ENCODE peak calls at places on chromosomes 3 and 15, in eight cellular contexts. G is fibroblast of pulmonary artery, R is epithelial cell of esophagus, W is NB4, V is AG04450, T is lower lobe of right lung, C is AG09309, P is A549. U is an unnamed sample.

GRCh38 chr3:168883145-168883544 is 780.4 kb downstream of the MECOM start:
- DNase-seq in G (no peak), R (no peak), W (no peak), V (no peak), T (no peak), C (no peak), P (no peak), U (no peak)

GRCh38 chr3:141660598-141660947 is 77.5 kb upstream of the RNF7 start:
- DNase-seq in G (no peak), R (no peak), W (no peak), V (no peak), T (no peak), C (no peak), P (no peak), U (no peak)

GRCh38 chr15:82930466-82930865 is 22.1 kb downstream of the HOMER2 start:
- DNase-seq in G (no peak), R (no peak), W (no peak), V (no peak), T (no peak), C (no peak), P (no peak), U (no peak)

GRCh38 chr3:196867155-196867506 is 589 bp upstream of the SENP5 start:
- DNase-seq in G (no peak), R (no peak), W (no peak), V (no peak), T (no peak), C (no peak), P (no peak), U (no peak)

GRCh38 chr3:119349353-119349752 is 55.2 kb downstream of the ARHGAP31 start:
- DNase-seq in G (peak), R (no peak), W (no peak), V (no peak), T (no peak), C (no peak), P (no peak), U (no peak)

GRCh38 chr3:27279153-27279552 is 90.0 kb downstream of the NEK10 start:
- DNase-seq in G (peak), R (peak), W (peak), V (no peak), T (no peak), C (no peak), P (no peak), U (peak)

GRCh38 chr3:64311424-64311920 is 86.2 kb upstream of the PRICKLE2 start:
- DNase-seq in G (peak), R (peak), W (no peak), V (no peak), T (no peak), C (no peak), P (no peak), U (peak)

GRCh38 chr3:105355355-105356063 is 11.2 kb upstream of the ALCAM start:
- DNase-seq in G (no peak), R (peak), W (peak), V (no peak), T (no peak), C (no peak), P (no peak), U (peak)

GRCh38 chr3:187183903-187184302 is 13.4 kb upstream of the RTP1 start:
- DNase-seq in G (no peak), R (no peak), W (no peak), V (no peak), T (no peak), C (no peak), P (no peak), U (no peak)

GRCh38 chr15:77160562-77161481 is 89.9 kb upstream of the TSPAN3 start:
- DNase-seq in G (peak), R (peak), W (no peak), V (no peak), T (no peak), C (no peak), P (no peak), U (peak)

GRCh38 chr3:16476636-16477035 is 36.9 kb downstream of the RFTN1 start:
- DNase-seq in G (peak), R (peak), W (no peak), V (peak), T (no peak), C (peak), P (no peak), U (no peak)

GRCh38 chr15:90607361-90607760 is 77.6 kb downstream of the CRTC3 start:
- DNase-seq in G (no peak), R (no peak), W (no peak), V (no peak), T (no peak), C (no peak), P (no peak), U (no peak)

GRCh38 chr3:13106308-13106970 is 33.2 kb upstream of the IQSEC1 start:
- DNase-seq in G (no peak), R (peak), W (no peak), V (no peak), T (peak), C (peak), P (peak), U (peak)

GRCh38 chr15:58302832-58303231 is 129.0 kb upstream of the LIPC start:
- DNase-seq in G (no peak), R (no peak), W (no peak), V (no peak), T (no peak), C (no peak), P (no peak), U (no peak)

GRCh38 chr3:155889952-155890351 is 19.5 kb downstream of the GMPS start:
- DNase-seq in G (no peak), R (no peak), W (no peak), V (no peak), T (no peak), C (no peak), P (no peak), U (no peak)

GRCh38 chr3:20462226-20462625 is 276.2 kb upstream of the SGO1 start:
- DNase-seq in G (peak), R (no peak), W (no peak), V (no peak), T (no peak), C (no peak), P (no peak), U (no peak)

DNA sequence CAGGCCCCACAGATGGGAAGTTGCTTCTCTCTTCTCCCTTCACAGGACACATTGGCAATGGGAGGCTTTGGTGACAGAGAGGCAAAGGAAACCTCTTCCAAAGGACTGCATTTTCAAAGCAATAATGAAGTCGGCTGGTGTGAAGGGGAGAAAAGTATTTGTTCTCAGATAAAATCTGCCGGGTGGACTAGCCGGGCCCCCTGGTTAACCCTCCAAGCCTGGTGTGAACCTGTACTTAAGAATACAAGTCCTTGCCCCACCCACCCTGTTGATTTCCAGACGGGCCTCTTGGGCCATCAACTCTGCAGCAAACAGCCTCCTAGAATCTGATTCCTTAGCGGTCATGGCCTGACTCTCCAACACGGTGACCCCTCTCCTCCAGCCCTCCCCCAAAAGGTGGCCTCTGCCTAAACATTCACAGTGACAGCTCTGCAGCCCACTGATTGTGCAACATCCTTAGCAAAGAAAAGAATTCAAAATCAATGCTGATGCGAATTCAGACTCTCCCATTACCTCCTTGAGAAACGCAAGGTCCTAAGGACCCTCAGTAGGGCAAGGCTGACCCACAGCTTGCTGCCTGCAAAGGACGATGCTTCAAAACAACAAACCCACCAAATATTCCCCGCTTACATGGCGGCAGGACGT is 9.9 kb downstream of the TLE3 start:
- DNase-seq in G (no peak), R (no peak), W (no peak), V (no peak), T (peak), C (no peak), P (no peak), U (no peak)
- H3K4me3 ChIP-seq in G (no peak), R (no peak), W (no peak), V (no peak), T (no peak), C (no peak), P (no peak), U (no peak)

DNA sequence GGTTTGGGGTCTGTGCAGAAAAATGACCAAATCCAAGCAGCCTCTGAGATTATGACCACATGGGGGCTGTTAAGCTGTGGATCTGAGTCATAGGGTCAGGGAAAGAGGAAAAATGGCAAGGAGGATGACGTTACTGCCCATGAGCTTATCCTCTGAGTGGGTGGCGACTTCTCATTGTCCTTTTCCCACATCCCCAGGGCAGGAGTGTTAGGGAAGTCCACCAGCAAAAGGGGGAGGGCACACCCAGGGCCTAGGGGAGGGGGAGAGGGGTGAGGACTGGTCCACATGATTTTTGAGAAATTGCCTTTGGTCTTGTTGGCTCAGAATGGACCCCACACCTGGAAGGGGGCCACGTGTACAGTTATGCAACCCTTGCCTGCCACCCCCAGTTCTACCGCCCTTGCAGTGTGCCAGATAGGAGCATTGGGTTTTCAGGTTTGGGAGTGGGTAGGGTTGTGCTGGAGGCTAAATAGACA is 2.6 kb downstream of the CD276 start:
- DNase-seq in G (peak), R (peak), W (peak), V (peak), T (no peak), C (peak), P (peak), U (peak)
- TF ChIP-seq CTCF in G (peak), R (no peak), W (no peak), V (peak), T (no peak), C (no peak), P (no peak), U (no peak)

GRCh38 chr3:184259396-184259877 is 1.9 kb downstream of the CAMK2N2 start:
- DNase-seq in G (no peak), R (no peak), W (no peak), V (no peak), T (no peak), C (no peak), P (no peak), U (no peak)

GRCh38 chr3:184261270-184262165 is at the start of gene CAMK2N2:
- DNase-seq in G (peak), R (peak), W (peak), V (no peak), T (peak), C (no peak), P (peak), U (no peak)

GRCh38 chr3:184258926-184259325 is 2.4 kb downstream of the CAMK2N2 start:
- DNase-seq in G (no peak), R (no peak), W (no peak), V (no peak), T (no peak), C (no peak), P (no peak), U (no peak)

GRCh38 chr3:184260571-184261269 is 633 bp downstream of the CAMK2N2 start:
- DNase-seq in G (no peak), R (no peak), W (peak), V (no peak), T (no peak), C (no peak), P (no peak), U (no peak)

GRCh38 chr3:184259878-184260570 is 1.3 kb downstream of the CAMK2N2 start:
- DNase-seq in G (peak), R (peak), W (peak), V (no peak), T (no peak), C (no peak), P (peak), U (no peak)
- H3K4me3 ChIP-seq in G (peak), R (peak), W (no peak), V (peak), T (peak), C (peak), P (peak), U (peak)

DNA sequence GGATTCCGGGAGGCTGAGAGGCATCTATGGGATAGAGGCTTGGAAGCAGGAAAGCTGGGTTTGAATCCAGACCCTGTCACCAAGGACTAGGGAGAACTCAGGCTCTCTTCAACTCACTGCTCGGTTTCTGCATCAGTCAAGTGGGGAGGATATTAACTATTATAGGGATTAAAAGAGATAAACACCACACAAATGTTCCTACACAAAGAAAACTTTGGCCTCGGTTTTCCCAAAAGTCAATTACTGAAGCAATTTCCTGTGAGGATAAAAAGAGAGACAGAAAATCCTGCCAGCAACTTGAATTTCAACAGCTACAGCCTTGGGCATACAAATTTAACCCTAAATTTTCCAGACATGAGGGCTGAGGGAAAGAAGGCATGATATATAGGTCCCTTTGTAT is 36.0 kb downstream of the ITGB5 start:
- DNase-seq in G (peak), R (no peak), W (no peak), V (no peak), T (no peak), C (no peak), P (no peak), U (no peak)
- TF ChIP-seq CTCF in G (no peak), R (no peak), W (no peak), V (no peak), T (no peak), C (no peak), P (no peak), U (no peak)

GRCh38 chr3:86978111-86978528 is 12.8 kb downstream of the VGLL3 start:
- DNase-seq in G (peak), R (peak), W (no peak), V (no peak), T (no peak), C (no peak), P (no peak), U (no peak)
- H3K4me3 ChIP-seq in G (no peak), R (no peak), W (no peak), V (no peak), T (no peak), C (no peak), P (no peak), U (no peak)

DNA sequence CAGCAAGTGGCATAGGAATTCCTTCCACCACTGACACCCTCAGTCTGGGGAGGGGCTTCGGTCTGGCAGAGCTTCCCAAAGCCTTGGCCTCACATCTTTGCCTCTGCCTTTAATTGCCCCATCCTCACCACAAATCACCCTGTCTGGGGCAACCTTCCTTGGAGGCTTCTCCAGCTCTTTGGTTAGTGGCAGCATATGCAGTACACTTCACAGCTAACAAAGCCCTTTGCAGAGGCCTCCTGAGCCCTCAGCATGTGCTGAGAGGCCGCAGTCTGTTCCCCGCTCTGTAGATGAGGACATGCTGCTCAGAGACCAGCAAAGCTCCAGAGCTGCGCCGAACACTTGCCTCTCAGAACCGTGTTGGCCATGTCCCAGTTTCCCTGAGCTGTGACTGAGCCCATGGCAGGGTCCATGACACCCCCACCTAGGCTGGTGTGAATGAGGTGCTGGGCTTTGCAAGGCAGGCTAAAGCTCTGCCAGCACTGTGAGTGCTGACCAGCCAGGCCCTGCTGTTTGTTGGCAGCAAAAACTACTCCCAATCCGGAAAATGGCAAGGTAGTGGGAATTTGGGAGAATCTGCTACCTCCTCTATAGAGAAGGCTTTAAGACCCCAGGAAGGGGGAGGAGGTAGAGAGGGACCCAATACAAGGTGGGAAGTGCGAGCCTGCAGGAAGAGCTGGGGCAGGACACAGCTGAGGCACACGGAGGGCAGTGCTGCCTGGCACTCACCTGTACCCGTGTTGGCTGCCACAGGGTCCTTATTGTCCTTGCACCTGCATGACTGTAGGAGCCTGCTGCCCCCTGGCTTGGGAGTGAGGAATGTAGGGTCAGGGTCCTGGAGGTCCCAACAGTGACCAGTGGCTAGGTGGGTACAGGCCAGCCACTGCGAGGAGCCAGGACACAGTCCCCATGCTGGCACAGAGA is 8.4 kb upstream of the KLF15 start:
- DNase-seq in G (no peak), R (no peak), W (no peak), V (no peak), T (peak), C (no peak), P (no peak), U (no peak)
- TF ChIP-seq CTCF in G (no peak), R (no peak), W (no peak), V (no peak), T (no peak), C (no peak), P (no peak), U (no peak)

GRCh38 chr3:42061042-42061710 is 30.0 kb upstream of the TRAK1 start:
- DNase-seq in G (no peak), R (no peak), W (peak), V (no peak), T (no peak), C (no peak), P (no peak), U (no peak)
- H3K4me3 ChIP-seq in G (no peak), R (no peak), W (no peak), V (no peak), T (no peak), C (no peak), P (peak), U (no peak)